ENCODE peak calls at places on chromosomes 4 and X, in five cellular contexts. X is A549, Y is tibial nerve, E is transverse colon, F is suprapubic skin. D is an unnamed sample.

GRCh38 chr4:169305651-169306050 is 34.9 kb upstream of the SH3RF1 start:
- DNase-seq in X (no peak), Y (no peak), E (no peak), F (no peak), D (no peak)

GRCh38 chr4:181987392-181987791 is 255.8 kb upstream of the TENM3 start:
- DNase-seq in X (no peak), Y (no peak), E (no peak), F (no peak), D (no peak)

GRCh38 chr4:131609039-131609438 is 1540.1 kb upstream of the PCDH10 start:
- DNase-seq in X (no peak), Y (no peak), E (no peak), F (no peak), D (no peak)

GRCh38 chr4:140071806-140072205 is 82.2 kb downstream of the MAML3 start:
- DNase-seq in X (no peak), Y (peak; percentile 43), E (peak; percentile 33), F (no peak), D (no peak)

GRCh38 chr4:2843909-2844584 is 403 bp downstream of the ADD1 start:
- DNase-seq in X (peak; percentile 15), Y (no peak), E (peak; percentile 50), F (peak; percentile 79), D (peak; percentile 55)

GRCh38 chr4:26452565-26453531 is 37.4 kb downstream of the CCKAR start:
- DNase-seq in X (no peak), Y (no peak), E (no peak), F (no peak), D (peak; percentile 54)

GRCh38 chrX:48508400-48509244 is at the start of gene PORCN:
- DNase-seq in X (peak; percentile 58), Y (peak; percentile 70), E (peak; percentile 88), F (peak; percentile 83), D (peak; percentile 84)

GRCh38 chr4:128385683-128386304 is 98.2 kb upstream of the PGRMC2 start:
- DNase-seq in X (peak; percentile 77), Y (no peak), E (no peak), F (no peak), D (no peak)

GRCh38 chr4:7189066-7189465 is 3.3 kb upstream of the SORCS2 start:
- DNase-seq in X (no peak), Y (no peak), E (no peak), F (peak; percentile 19), D (no peak)

GRCh38 chr4:137370206-137370633 is 162.1 kb downstream of the PCDH18 start:
- DNase-seq in X (no peak), Y (no peak), E (no peak), F (no peak), D (no peak)

GRCh38 chr4:113411496-113411938 is 350.0 kb downstream of the CAMK2D start:
- DNase-seq in X (peak; percentile 13), Y (peak; percentile 51), E (no peak), F (no peak), D (no peak)

GRCh38 chr4:176063718-176064117 is 1.9 kb upstream of the WDR17 start:
- DNase-seq in X (no peak), Y (no peak), E (no peak), F (no peak), D (no peak)

GRCh38 chrX:56728752-56729151 is 291 bp upstream of the NBDY start:
- DNase-seq in X (peak; percentile 55), Y (peak; percentile 5), E (peak; percentile 20), F (no peak), D (no peak)

GRCh38 chr4:107203733-107204132 is 167.6 kb upstream of the DKK2 start:
- DNase-seq in X (no peak), Y (no peak), E (no peak), F (no peak), D (no peak)

GRCh38 chr4:176393306-176394013 is 73.7 kb downstream of the SPCS3 start:
- DNase-seq in X (no peak), Y (no peak), E (no peak), F (no peak), D (no peak)

GRCh38 chrX:17801431-17801830 is 59.7 kb downstream of the RAI2 start:
- DNase-seq in X (no peak), Y (no peak), E (no peak), F (no peak), D (no peak)

GRCh38 chrX:154381271-154381670 is 2.2 kb downstream of the EMD start:
- DNase-seq in X (no peak), Y (no peak), E (no peak), F (no peak), D (no peak)

GRCh38 chrX:48498374-48498809 is 10.4 kb upstream of the PORCN start:
- DNase-seq in X (no peak), Y (no peak), E (no peak), F (no peak), D (no peak)

GRCh38 chr4:132572210-132572609 is 576.9 kb upstream of the PCDH10 start:
- DNase-seq in X (peak; percentile 17), Y (no peak), E (no peak), F (no peak), D (no peak)

GRCh38 chr4:54382623-54383022 is 153.5 kb downstream of the PDGFRA start:
- DNase-seq in X (no peak), Y (no peak), E (no peak), F (no peak), D (no peak)

GRCh38 chr4:3193531-3194203 is 55.3 kb upstream of the MSANTD1 start:
- DNase-seq in X (no peak), Y (no peak), E (no peak), F (no peak), D (no peak)

GRCh38 chrX:72536542-72536941 is 36.1 kb downstream of the HDAC8 start:
- DNase-seq in X (no peak), Y (no peak), E (no peak), F (no peak), D (no peak)

GRCh38 chrX:117985241-117985640 is 131.4 kb downstream of the KLHL13 start:
- DNase-seq in X (peak; percentile 6), Y (no peak), E (peak; percentile 42), F (no peak), D (peak; percentile 30)

GRCh38 chr4:30714408-30715031 is 5.6 kb upstream of the PCDH7 start:
- DNase-seq in X (peak; percentile 45), Y (peak; percentile 49), E (peak; percentile 41), F (no peak), D (peak; percentile 59)

GRCh38 chr4:140935259-140935658 is 179.1 kb upstream of the TBC1D9 start:
- DNase-seq in X (no peak), Y (no peak), E (no peak), F (no peak), D (no peak)

GRCh38 chr4:101865501-101866062 is 75.1 kb downstream of the BANK1 start:
- DNase-seq in X (peak; percentile 89), Y (no peak), E (no peak), F (no peak), D (no peak)

GRCh38 chrX:15864629-15865028 is 10.0 kb upstream of the AP1S2 start:
- DNase-seq in X (peak; percentile 21), Y (no peak), E (no peak), F (no peak), D (no peak)

GRCh38 chrX:11257290-11257689 is 35.9 kb upstream of the AMELX start:
- DNase-seq in X (no peak), Y (no peak), E (no peak), F (no peak), D (no peak)

GRCh38 chr4:13344216-13344615 is 139.9 kb downstream of the RAB28 start:
- DNase-seq in X (peak; percentile 1), Y (no peak), E (no peak), F (no peak), D (no peak)

GRCh38 chrX:70754169-70754843 is 154.2 kb downstream of the TEX11 start:
- DNase-seq in X (no peak), Y (no peak), E (no peak), F (no peak), D (no peak)

GRCh38 chrX:68929332-68930150 is 100.7 kb downstream of the EFNB1 start:
- DNase-seq in X (peak; percentile 14), Y (no peak), E (no peak), F (no peak), D (peak; percentile 32)

GRCh38 chrX:69613946-69614345 is 2.0 kb upstream of the EDA start:
- DNase-seq in X (no peak), Y (no peak), E (no peak), F (no peak), D (no peak)

GRCh38 chr4:167908816-167909215 is 183.5 kb upstream of the ANXA10 start:
- DNase-seq in X (no peak), Y (no peak), E (no peak), F (no peak), D (no peak)

GRCh38 chrX:129737921-129738320 is 858 bp upstream of the XPNPEP2 start:
- DNase-seq in X (no peak), Y (no peak), E (no peak), F (peak; percentile 40), D (no peak)

DNA sequence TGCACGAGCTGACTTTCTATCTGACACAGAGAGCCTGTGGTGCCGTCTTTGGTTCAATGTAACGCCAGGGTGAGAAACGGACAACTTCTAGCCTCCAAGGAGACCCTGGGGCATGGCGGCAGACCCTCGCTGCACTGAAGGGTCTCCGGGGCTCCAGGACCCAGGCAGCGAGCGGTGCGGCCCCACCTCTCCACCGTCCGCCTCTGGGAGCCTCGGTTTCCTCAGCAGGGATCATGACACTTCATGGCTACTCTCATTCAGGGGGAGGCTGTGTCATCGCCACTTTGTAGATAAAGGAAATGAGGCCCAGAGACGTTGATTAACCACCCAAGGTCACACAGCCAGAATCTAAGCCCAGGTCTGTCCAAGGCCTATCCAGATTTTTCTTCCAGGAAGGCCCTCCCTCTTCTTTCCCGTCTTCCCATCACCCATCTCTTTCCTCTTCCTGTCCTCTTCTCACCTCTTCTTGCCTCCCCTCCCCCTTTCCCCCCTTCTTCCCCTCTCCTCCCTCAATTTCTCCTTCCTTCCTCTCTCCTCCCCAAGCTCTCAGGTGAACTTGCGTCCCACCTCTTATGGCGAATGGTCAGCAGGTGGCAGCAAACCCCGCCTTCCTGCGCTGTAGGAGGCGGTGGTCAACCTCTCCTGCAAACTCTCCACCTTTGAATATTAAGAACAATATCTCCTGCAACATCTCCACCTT is 69.3 kb upstream of the HMX1 start:
- DNase-seq in X (peak; percentile 17), Y (no peak), E (no peak), F (no peak), D (no peak)
- TF ChIP-seq CTCF in X (peak; percentile 22), Y (no peak), E (no peak), F (no peak), D (no peak)

GRCh38 chr4:162499478-162499877 is 335.7 kb upstream of the FSTL5 start:
- DNase-seq in X (no peak), Y (no peak), E (no peak), F (no peak), D (no peak)

GRCh38 chr4:162502109-162502508 is 338.3 kb upstream of the FSTL5 start:
- DNase-seq in X (no peak), Y (no peak), E (no peak), F (no peak), D (no peak)

GRCh38 chr4:162494935-162495334 is 331.1 kb upstream of the FSTL5 start:
- DNase-seq in X (no peak), Y (no peak), E (no peak), F (no peak), D (no peak)

GRCh38 chr4:162498168-162498567 is 334.4 kb upstream of the FSTL5 start:
- DNase-seq in X (no peak), Y (no peak), E (no peak), F (no peak), D (peak; percentile 35)

GRCh38 chr4:162497564-162498167 is 333.9 kb upstream of the FSTL5 start:
- DNase-seq in X (peak; percentile 26), Y (no peak), E (no peak), F (no peak), D (no peak)
- H3K4me3 ChIP-seq in X (no peak overlapping the region), Y (no peak overlapping the region), E (no peak overlapping the region), F (no peak overlapping the region), D (no peak overlapping the region)

GRCh38 chrX:52995135-52995973 is 37.0 kb upstream of the FAM156A start:
- DNase-seq in X (peak; percentile 97), Y (peak; percentile 87), E (peak; percentile 94), F (peak; percentile 95), D (peak; percentile 92)
- TF ChIP-seq EP300 in X (no peak), Y (peak; percentile 45), E (no peak), F (no peak), D (no peak)

GRCh38 chr4:10160280-10160856 is 43.8 kb upstream of the WDR1 start:
- DNase-seq in X (peak; percentile 13), Y (no peak), E (no peak), F (no peak), D (no peak)
- TF ChIP-seq CTCF in X (no peak), Y (no peak), E (peak; percentile 16), F (no peak), D (peak; percentile 40)